ENCODE peak calls at places on chromosomes 4 and X, in five cellular contexts. V is upper lobe of right lung, K is cardiac fibroblast, G is ovary, W is lower leg skin. E is an unnamed sample.

GRCh38 chrX:136292656-136293055 is 8.1 kb upstream of the ADGRG4 start:
- DNase-seq in G (no peak), V (no peak), W (no peak), K (no peak), E (no peak)

GRCh38 chr4:147733614-147734344 is 1.9 kb downstream of the ARHGAP10 start:
- DNase-seq in G (no peak), W (peak), V (no peak), K (peak), E (peak)

GRCh38 chrX:150547511-150548115 is 20.8 kb upstream of the MTM1 start:
- DNase-seq in G (peak), V (peak), W (peak), K (peak), E (peak)

GRCh38 chr4:101104264-101105052 is 242.9 kb downstream of the PPP3CA start:
- DNase-seq in V (no peak), W (no peak), G (no peak), K (peak), E (no peak)

GRCh38 chr4:171629182-171629581 is 184.0 kb upstream of the GALNTL6 start:
- DNase-seq in K (no peak), W (no peak), G (no peak), V (no peak), E (no peak)

GRCh38 chrX:123771449-123772064 is 38.7 kb upstream of the THOC2 start:
- DNase-seq in G (no peak), V (no peak), K (no peak), W (no peak), E (no peak)

GRCh38 chr4:74640111-74640903 is 154.0 kb downstream of the BTC start:
- DNase-seq in V (no peak), K (peak), G (no peak), W (no peak), E (no peak)

GRCh38 chrX:136497556-136498048 is at the start of gene HTATSF1:
- DNase-seq in K (no peak), V (no peak), W (no peak), G (no peak), E (peak)

GRCh38 chr4:152540293-152540674 is 4.4 kb upstream of the FBXW7 start:
- DNase-seq in K (no peak), G (no peak), W (no peak), V (no peak), E (no peak)

GRCh38 chrX:132090370-132091152 is 37.3 kb downstream of the FRMD7 start:
- DNase-seq in V (no peak), G (no peak), W (no peak), K (no peak), E (no peak)

GRCh38 chrX:51435101-51435500 is 61.3 kb downstream of the NUDT11 start:
- DNase-seq in G (no peak), K (no peak), W (no peak), V (no peak), E (no peak)

GRCh38 chr4:90515191-90515590 is 388.0 kb downstream of the CCSER1 start:
- DNase-seq in K (no peak), V (no peak), G (no peak), W (no peak), E (no peak)

GRCh38 chr4:39044364-39044946 is 12.2 kb upstream of the TMEM156 start:
- DNase-seq in W (peak), G (peak), V (peak), K (peak), E (peak)

GRCh38 chr4:39044947-39045734 is 12.9 kb upstream of the TMEM156 start:
- DNase-seq in V (peak), W (no peak), G (no peak), K (peak), E (peak)

GRCh38 chr4:39046243-39046642 is 14.0 kb upstream of the TMEM156 start:
- DNase-seq in W (no peak), V (no peak), G (no peak), K (peak), E (no peak)

GRCh38 chr4:39047691-39048090 is 14.3 kb upstream of the KLHL5 start:
- DNase-seq in W (no peak), G (no peak), V (no peak), K (peak), E (no peak)

GRCh38 chr4:39045791-39046221 is 13.6 kb upstream of the TMEM156 start:
- DNase-seq in G (no peak), K (peak), V (no peak), W (no peak), E (no peak)
- TF ChIP-seq CTCF in G (no peak), K (no peak), V (no peak), W (no peak), E (no peak)

DNA sequence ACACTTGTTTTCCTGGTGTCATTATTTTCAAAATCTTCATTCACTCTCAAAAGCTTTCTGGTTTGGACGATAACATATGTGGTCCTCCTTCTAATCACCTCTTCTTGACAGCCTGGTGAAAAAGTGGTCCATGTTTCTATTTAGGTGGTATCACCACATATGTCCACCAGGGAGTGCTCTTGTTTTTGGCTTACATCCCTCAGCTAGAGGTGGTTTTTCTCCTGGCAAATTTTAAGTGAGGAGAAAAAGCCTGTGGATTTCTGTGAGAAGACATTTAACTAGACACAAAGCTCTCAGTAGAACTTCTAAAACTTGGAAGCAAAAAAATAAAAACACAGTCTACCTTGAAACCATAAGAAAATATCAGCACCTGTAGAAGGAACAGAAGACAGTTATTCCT is 58.0 kb upstream of the FRMPD4 start:
- DNase-seq in W (no peak), V (no peak), K (peak), G (no peak), E (no peak)
- TF ChIP-seq CTCF in W (no peak), V (peak), K (peak), G (no peak), E (peak)

GRCh38 chrX:13690836-13691235 is 1.9 kb downstream of the RAB9A start:
- DNase-seq in K (no peak), V (no peak), W (no peak), G (no peak), E (no peak)
- TF ChIP-seq CTCF in K (no peak), V (no peak), W (no peak), G (no peak), E (no peak)

DNA sequence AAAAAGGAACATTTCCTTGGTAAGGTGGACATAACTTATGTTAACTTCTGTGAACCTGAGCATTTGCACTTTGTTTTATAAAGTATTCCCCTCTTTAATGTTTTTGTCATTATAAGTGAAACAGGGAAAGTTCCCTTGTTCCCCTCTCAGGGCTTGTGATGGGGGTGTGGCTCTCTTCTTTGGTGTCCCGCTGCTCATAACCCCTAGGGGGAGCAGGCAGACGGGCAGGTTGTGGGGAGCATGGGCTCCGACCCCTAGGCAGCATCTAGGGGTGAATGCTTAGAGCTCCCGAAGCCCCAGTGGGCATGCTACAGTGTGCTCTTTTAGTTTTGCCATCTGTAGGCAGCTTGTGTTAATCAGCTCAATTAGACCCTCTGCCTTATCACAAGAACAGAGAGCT is 200.4 kb downstream of the DACH2 start:
- DNase-seq in G (no peak), K (no peak), V (no peak), W (no peak), E (no peak)
- TF ChIP-seq CTCF in G (no peak), K (no peak), V (no peak), W (no peak), E (no peak)

GRCh38 chr4:143531368-143531767 is 17.9 kb downstream of the SMARCA5 start:
- DNase-seq in G (no peak), W (no peak), K (peak), V (no peak), E (no peak)
- TF ChIP-seq CTCF in G (no peak), W (no peak), K (peak), V (peak), E (peak)

DNA sequence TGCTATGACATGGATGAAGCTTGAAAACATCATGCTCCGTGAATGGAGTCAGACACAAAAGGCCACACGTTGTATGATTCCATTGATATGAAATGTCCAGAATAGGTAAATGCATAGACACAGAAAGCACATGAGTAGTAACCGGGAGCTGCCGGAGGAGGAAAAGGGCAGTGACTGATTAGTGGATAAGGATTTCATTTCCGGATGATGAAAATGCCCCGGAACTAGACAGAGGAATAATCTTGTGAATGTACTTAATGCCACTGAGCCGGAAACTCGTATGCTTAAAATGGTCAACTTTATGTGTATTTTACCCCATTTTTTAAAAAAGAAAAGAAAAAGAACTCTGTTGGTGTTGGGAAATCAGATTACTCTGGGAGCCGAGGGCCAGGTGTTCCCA is 112.7 kb upstream of the FAM9B start:
- DNase-seq in G (no peak), W (no peak), K (no peak), V (no peak), E (no peak)
- TF ChIP-seq CTCF in G (no peak), W (no peak), K (no peak), V (no peak), E (no peak)

DNA sequence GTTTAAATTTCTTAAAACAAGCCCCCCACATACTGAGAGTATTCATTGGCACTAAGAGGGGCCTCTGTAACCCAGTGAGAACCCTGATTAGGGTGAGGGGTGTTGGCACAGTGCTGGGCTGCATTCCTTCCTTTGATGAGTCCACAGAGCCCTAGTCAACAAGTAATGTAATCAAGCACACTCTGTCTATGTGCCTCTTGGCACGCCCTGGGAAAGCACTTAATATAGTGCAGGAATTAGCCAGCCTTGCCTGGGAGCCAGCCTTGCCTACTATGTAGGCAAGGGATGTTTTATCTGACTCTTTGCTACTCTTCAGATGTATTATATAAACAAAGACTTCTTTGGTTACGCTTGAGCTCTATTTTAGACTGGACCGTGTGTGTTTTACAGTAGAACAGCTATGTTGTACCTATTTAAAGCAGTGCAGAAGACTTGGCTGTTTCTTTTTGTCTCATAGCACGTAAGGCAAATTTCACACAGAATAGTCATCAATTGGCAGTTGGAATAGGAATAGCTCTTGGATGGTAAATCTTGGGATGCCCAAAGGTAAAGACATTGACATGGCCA is 64.3 kb downstream of the FRAS1 start:
- DNase-seq in V (peak), W (no peak), K (no peak), G (no peak), E (peak)
- TF ChIP-seq CTCF in V (no peak), W (no peak), K (no peak), G (no peak), E (no peak)

DNA sequence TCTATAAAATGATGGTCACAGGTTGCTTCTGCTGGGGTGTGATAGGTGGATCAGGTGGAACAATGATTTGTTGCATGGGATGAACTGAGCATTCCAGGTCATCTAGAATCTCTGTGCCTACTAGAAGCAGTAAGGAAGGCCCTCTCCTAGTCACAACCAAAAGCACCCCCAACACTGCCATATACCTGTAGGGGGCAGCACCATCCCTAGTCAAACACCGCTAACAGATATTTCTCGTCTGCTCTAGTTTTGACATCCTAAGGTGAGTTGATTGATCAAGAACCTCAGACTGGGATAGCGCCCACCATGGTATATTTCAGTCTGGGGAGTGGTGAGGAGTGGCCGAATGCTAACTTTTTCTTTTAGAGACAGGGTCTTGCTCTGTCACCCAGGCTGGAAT is 160.2 kb downstream of the NHS start:
- DNase-seq in W (no peak), V (no peak), K (peak), G (no peak), E (peak)
- TF ChIP-seq CTCF in W (no peak), V (peak), K (peak), G (no peak), E (peak)

GRCh38 chr4:8097141-8097541 is 61.5 kb downstream of the ABLIM2 start:
- DNase-seq in G (no peak), W (no peak), V (no peak), K (no peak), E (no peak)
- TF ChIP-seq CTCF in G (no peak), W (no peak), V (no peak), K (no peak), E (no peak)